ENCODE peak calls at places on chromosomes 1 and 21, in eight cellular contexts. P is RWPE1, V is fibroblast of lung, X is uterus, K is left ventricle myocardium inferior, H is breast epithelium, I is heart right ventricle, C is thyroid gland. S is an unnamed sample.

GRCh38 chr21:45972353-45972715 is 9.2 kb upstream of the COL6A1 start:
- DNase-seq in P (no peak), V (no peak), X (no peak), K (peak; percentile 56), H (no peak), I (peak; percentile 60), C (no peak), S (no peak)

GRCh38 chr1:246083416-246083815 is 423.7 kb downstream of the SMYD3 start:
- DNase-seq in P (no peak), V (no peak), X (no peak), K (no peak), H (no peak), I (no peak), C (no peak), S (no peak)

GRCh38 chr1:194658090-194658439 is 1471.7 kb upstream of the B3GALT2 start:
- DNase-seq in P (peak; percentile 19), V (peak; percentile 87), X (no peak), K (no peak), H (no peak), I (no peak), C (no peak), S (peak; percentile 88)

GRCh38 chr21:19461481-19462205 is 1058.1 kb upstream of the TMPRSS15 start:
- DNase-seq in P (no peak), V (no peak), X (no peak), K (no peak), H (no peak), I (no peak), C (no peak), S (no peak)

GRCh38 chr1:186188004-186188539 is 187.0 kb downstream of the TPR start:
- DNase-seq in P (peak; percentile 82), V (peak; percentile 95), X (no peak), K (no peak), H (no peak), I (no peak), C (no peak), S (peak; percentile 97)

GRCh38 chr1:17199267-17200044 is 5.5 kb upstream of the PADI1 start:
- DNase-seq in P (no peak), V (peak; percentile 51), X (no peak), K (no peak), H (no peak), I (no peak), C (no peak), S (no peak)

GRCh38 chr1:35369922-35370671 is 101.6 kb downstream of the ZMYM4 start:
- DNase-seq in P (no peak), V (peak; percentile 86), X (peak; percentile 68), K (peak; percentile 63), H (no peak), I (peak; percentile 27), C (peak; percentile 52), S (no peak)

GRCh38 chr1:218502383-218502782 is 157.2 kb downstream of the TGFB2 start:
- DNase-seq in P (no peak), V (no peak), X (no peak), K (no peak), H (no peak), I (no peak), C (no peak), S (no peak)

GRCh38 chr1:169144941-169145626 is 38.6 kb downstream of the ATP1B1 start:
- DNase-seq in P (no peak), V (no peak), X (no peak), K (no peak), H (no peak), I (no peak), C (no peak), S (no peak)

GRCh38 chr1:115501476-115501875 is 140.3 kb upstream of the VANGL1 start:
- DNase-seq in P (no peak), V (peak; percentile 20), X (no peak), K (no peak), H (no peak), I (no peak), C (no peak), S (no peak)

GRCh38 chr1:58290685-58291372 is 255.7 kb downstream of the OMA1 start:
- DNase-seq in P (peak; percentile 11), V (peak; percentile 25), X (no peak), K (no peak), H (no peak), I (no peak), C (peak; percentile 2), S (no peak)

GRCh38 chr1:167533851-167534300 is 15.5 kb upstream of the CD247 start:
- DNase-seq in P (peak; percentile 87), V (peak; percentile 18), X (peak; percentile 67), K (peak; percentile 56), H (peak; percentile 47), I (peak; percentile 50), C (peak; percentile 82), S (peak; percentile 50)

GRCh38 chr1:236868625-236869467 is 73.8 kb downstream of the MTR start:
- DNase-seq in P (peak; percentile 44), V (peak; percentile 54), X (no peak), K (no peak), H (no peak), I (no peak), C (peak; percentile 40), S (peak; percentile 3)

GRCh38 chr1:156900019-156900718 is 6.7 kb downstream of the PEAR1 start:
- DNase-seq in P (no peak), V (peak; percentile 72), X (no peak), K (no peak), H (no peak), I (no peak), C (no peak), S (no peak)

GRCh38 chr21:25031750-25032149 is 575.5 kb downstream of the MRPL39 start:
- DNase-seq in P (no peak), V (no peak), X (no peak), K (no peak), H (no peak), I (no peak), C (no peak), S (no peak)

DNA sequence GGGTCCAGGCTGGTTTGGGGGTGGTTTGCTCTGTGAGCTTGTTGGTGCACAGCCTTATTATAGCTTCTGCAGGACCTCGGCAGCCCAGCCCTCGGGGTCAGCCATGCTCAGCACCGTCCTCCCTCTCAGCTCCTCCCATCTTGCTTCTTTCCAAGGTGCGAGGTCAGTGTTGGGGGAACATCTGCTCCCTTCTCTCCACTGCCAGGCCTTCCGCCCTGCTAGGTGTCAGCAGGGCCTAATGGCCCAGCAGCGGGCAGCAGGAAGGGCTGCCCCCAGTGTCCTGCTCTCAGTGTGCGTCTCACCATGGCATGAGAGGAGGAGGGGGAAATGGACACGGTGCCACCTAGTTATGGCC is 36.5 kb upstream of the LRRC3 start:
- DNase-seq in P (no peak), V (no peak), X (no peak), K (peak; percentile 4), H (no peak), I (no peak), C (no peak), S (no peak)
- TF ChIP-seq CTCF in P (no peak), V (no peak), X (no peak), K (no peak), H (no peak), I (no peak), C (no peak), S (no peak)

GRCh38 chr21:28872218-28872617 is 120.5 kb downstream of the LTN1 start:
- DNase-seq in P (peak; percentile 28), V (no peak), X (no peak), K (no peak), H (no peak), I (no peak), C (no peak), S (peak; percentile 68)

GRCh38 chr21:28867401-28867800 is 125.3 kb downstream of the LTN1 start:
- DNase-seq in P (no peak), V (peak; percentile 15), X (no peak), K (no peak), H (no peak), I (no peak), C (no peak), S (peak; percentile 42)

GRCh38 chr21:28875078-28875477 is 117.6 kb downstream of the LTN1 start:
- DNase-seq in P (no peak), V (no peak), X (no peak), K (no peak), H (no peak), I (no peak), C (no peak), S (no peak)

GRCh38 chr21:28865488-28866186 is 127.0 kb downstream of the LTN1 start:
- DNase-seq in P (no peak), V (no peak), X (no peak), K (no peak), H (no peak), I (no peak), C (no peak), S (no peak)

DNA sequence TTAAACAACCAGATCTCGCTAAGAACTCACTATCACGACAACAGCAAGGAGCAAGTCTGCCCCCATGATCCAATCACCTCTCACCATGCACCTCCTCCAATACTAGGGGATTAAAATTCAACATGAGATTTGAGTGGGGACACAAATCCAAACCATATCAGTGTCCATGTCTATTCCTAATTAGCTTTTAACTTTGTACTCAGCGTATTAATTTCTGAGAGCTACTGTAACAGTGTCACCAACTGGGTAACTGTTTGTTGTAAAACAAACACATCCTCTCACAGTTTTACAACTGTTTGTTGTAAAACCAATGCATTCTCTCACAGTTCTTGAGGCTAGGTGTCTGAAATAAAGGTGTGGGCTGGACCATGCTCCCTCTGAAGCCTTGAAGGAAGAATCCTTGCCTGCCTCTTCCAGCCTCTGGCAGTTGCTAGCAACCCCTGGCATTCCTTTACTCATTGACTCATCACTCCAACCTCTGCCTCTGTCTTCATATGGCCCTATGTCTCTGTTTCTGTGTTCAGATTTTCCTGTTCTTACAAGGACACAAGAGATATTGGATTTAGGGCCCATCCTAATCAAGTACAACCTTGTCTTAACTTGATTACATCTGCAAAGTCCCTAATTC is 121.2 kb downstream of the LTN1 start:
- DNase-seq in P (no peak), V (peak; percentile 7), X (no peak), K (no peak), H (no peak), I (no peak), C (no peak), S (peak; percentile 41)
- H3K27ac ChIP-seq in P (no peak overlapping the region), V (no peak overlapping the region), X (peak overlapping the region; percentile 57), K (no peak overlapping the region), H (no peak overlapping the region), I (no peak overlapping the region), C (no peak overlapping the region), S (peak overlapping the region; percentile 27)

GRCh38 chr1:248884632-248885295 is 21.3 kb upstream of the PGBD2 start:
- DNase-seq in P (no peak), V (peak; percentile 78), X (no peak), K (no peak), H (no peak), I (no peak), C (no peak), S (no peak)
- TF ChIP-seq CTCF in P (no peak), V (no peak), X (no peak), K (no peak), H (no peak), I (no peak), C (no peak), S (no peak)

GRCh38 chr1:94245747-94246438 is 8.5 kb upstream of the ARHGAP29 start:
- DNase-seq in P (no peak), V (peak; percentile 54), X (no peak), K (no peak), H (no peak), I (no peak), C (no peak), S (no peak)
- H3K27ac ChIP-seq in P (peak overlapping the region; percentile 92), V (no peak overlapping the region), X (peak overlapping the region; percentile 75), K (peak overlapping the region; percentile 94), H (peak overlapping the region; percentile 95), I (peak overlapping the region; percentile 87), C (peak overlapping the region; percentile 73), S (peak overlapping the region; percentile 73)

GRCh38 chr1:188497020-188497419 is 1668.3 kb downstream of the PLA2G4A start:
- DNase-seq in P (no peak), V (no peak), X (no peak), K (no peak), H (no peak), I (no peak), C (no peak), S (no peak)
- TF ChIP-seq CTCF in P (no peak), V (no peak), X (no peak), K (no peak), H (no peak), I (no peak), C (no peak), S (no peak)

GRCh38 chr1:37925316-37925715 is 21.5 kb downstream of the INPP5B start:
- DNase-seq in P (no peak), V (no peak), X (no peak), K (no peak), H (no peak), I (no peak), C (no peak), S (no peak)
- H3K27ac ChIP-seq in P (no peak overlapping the region), V (no peak overlapping the region), X (no peak overlapping the region), K (peak overlapping the region; percentile 71), H (no peak overlapping the region), I (peak overlapping the region; percentile 14), C (no peak overlapping the region), S (no peak overlapping the region)

S was measured in foreskin keratinocyte.